ENCODE peak calls at places on chromosomes 5 and 9, in four cellular contexts. W is AG04450, D is heart left ventricle, F is lower lobe of right lung. E is an unnamed sample.
A peak's percentile ranks its signal among the peaks of the same experiment; 100 is the strongest.

GRCh38 chr9:96858018-96858573 is 3.8 kb upstream of the ZNF782 start:
- DNase-seq in W (no peak), D (no peak), F (no peak), E (no peak)

GRCh38 chr9:84235516-84235915 is 105.0 kb downstream of the SLC28A3 start:
- DNase-seq in W (no peak), D (no peak), F (no peak), E (no peak)

GRCh38 chr9:27373851-27374250 is 76.9 kb upstream of the EQTN start:
- DNase-seq in W (no peak), D (no peak), F (no peak), E (no peak)

GRCh38 chr5:8458038-8458383 is 589.1 kb downstream of the MTRR start:
- DNase-seq in W (no peak), D (no peak), F (no peak), E (no peak)

GRCh38 chr5:28542968-28543367 is 1504.6 kb upstream of the CDH9 start:
- DNase-seq in W (no peak), D (no peak), F (no peak), E (no peak)

GRCh38 chr5:140607031-140607430 is 25.9 kb downstream of the CD14 start:
- DNase-seq in W (no peak), D (no peak), F (no peak), E (no peak)

GRCh38 chr5:26578002-26578401 is 460.4 kb downstream of the CDH9 start:
- DNase-seq in W (no peak), D (no peak), F (no peak), E (no peak)

GRCh38 chr9:20538092-20538491 is 84.2 kb downstream of the MLLT3 start:
- DNase-seq in W (no peak), D (no peak), F (no peak), E (no peak)

GRCh38 chr9:121718501-121718900 is 67.1 kb downstream of the DAB2IP start:
- DNase-seq in W (no peak), D (no peak), F (no peak), E (no peak)

GRCh38 chr5:132484386-132484715 is 6.2 kb downstream of the IRF1 start:
- DNase-seq in W (no peak), D (no peak), F (no peak), E (no peak)

GRCh38 chr5:143051244-143052058 is 281.3 kb downstream of the ARHGAP26 start:
- DNase-seq in W (peak; percentile 61), D (peak; percentile 38), F (no peak), E (peak; percentile 62)

GRCh38 chr9:129141066-129142041 is 30.1 kb downstream of the PTPA start:
- DNase-seq in W (peak; percentile 80), D (peak; percentile 60), F (no peak), E (peak; percentile 76)

GRCh38 chr5:553874-554273 is 29.6 kb upstream of the SLC9A3 start:
- DNase-seq in W (no peak), D (no peak), F (no peak), E (no peak)

GRCh38 chr5:113170707-113171106 is 194.1 kb downstream of the DCP2 start:
- DNase-seq in W (peak; percentile 24), D (no peak), F (no peak), E (no peak)

GRCh38 chr5:178624626-178625546 is 2.0 kb downstream of the CLK4 start:
- DNase-seq in W (no peak), D (no peak), F (no peak), E (peak; percentile 7)

GRCh38 chr5:124746252-124746915 is at the start of gene ZNF608:
- DNase-seq in W (no peak), D (no peak), F (no peak), E (peak; percentile 36)

GRCh38 chr9:133717113-133718031 is 20.8 kb downstream of the SARDH start:
- DNase-seq in W (no peak), D (no peak), F (no peak), E (no peak)

GRCh38 chr9:1837453-1838084 is 177.6 kb upstream of the SMARCA2 start:
- DNase-seq in W (no peak), D (no peak), F (no peak), E (peak; percentile 87)

GRCh38 chr5:149439899-149440655 is 61.0 kb upstream of the IL17B start:
- DNase-seq in W (no peak), D (no peak), F (no peak), E (no peak)

GRCh38 chr5:56003179-56003578 is 8.4 kb upstream of the IL6ST start:
- DNase-seq in W (no peak), D (no peak), F (no peak), E (no peak)

GRCh38 chr5:141605523-141606277 is 13.1 kb downstream of the DIAPH1 start:
- DNase-seq in W (no peak), D (peak; percentile 46), F (peak; percentile 59), E (peak; percentile 93)

GRCh38 chr5:107670028-107670926 is 460 bp downstream of the EFNA5 start:
- DNase-seq in W (no peak), D (peak; percentile 43), F (peak; percentile 51), E (peak; percentile 78)

GRCh38 chr5:473344-474192 is 30.6 kb downstream of the EXOC3 start:
- DNase-seq in W (no peak), D (peak; percentile 25), F (peak; percentile 61), E (peak; percentile 41)

GRCh38 chr5:133746834-133747233 is 134.5 kb upstream of the FSTL4 start:
- DNase-seq in W (no peak), D (no peak), F (no peak), E (peak; percentile 36)

GRCh38 chr5:158658439-158659230 is 441.1 kb downstream of the EBF1 start:
- DNase-seq in W (no peak), D (no peak), F (no peak), E (no peak)

GRCh38 chr5:73894860-73895259 is 268.9 kb downstream of the ARHGEF28 start:
- DNase-seq in W (no peak), D (no peak), F (no peak), E (no peak)

GRCh38 chr9:127075592-127076380 is 46.6 kb downstream of the ANGPTL2 start:
- DNase-seq in W (no peak), D (no peak), F (no peak), E (no peak)

GRCh38 chr5:27875148-27875547 is 836.8 kb upstream of the CDH9 start:
- DNase-seq in W (no peak), D (no peak), F (no peak), E (no peak)

GRCh38 chr9:114086009-114086408 is 7.9 kb upstream of the AMBP start:
- DNase-seq in W (no peak), D (no peak), F (no peak), E (no peak)

GRCh38 chr5:122499617-122500016 is 187.6 kb downstream of the SNCAIP start:
- DNase-seq in W (no peak), D (no peak), F (no peak), E (no peak)

GRCh38 chr5:19891658-19892057 is 96.3 kb downstream of the CDH18 start:
- DNase-seq in W (peak; percentile 21), D (no peak), F (no peak), E (no peak)

GRCh38 chr5:36950586-36951457 is 74.3 kb downstream of the NIPBL start:
- DNase-seq in W (peak; percentile 15), D (no peak), F (no peak), E (no peak)

GRCh38 chr5:36948650-36949049 is 72.1 kb downstream of the NIPBL start:
- DNase-seq in W (no peak), D (no peak), F (no peak), E (no peak)

GRCh38 chr5:36948041-36948440 is 71.5 kb downstream of the NIPBL start:
- DNase-seq in W (peak; percentile 37), D (no peak), F (no peak), E (no peak)

GRCh38 chr5:36949593-36949992 is 73.0 kb downstream of the NIPBL start:
- DNase-seq in W (no peak), D (no peak), F (no peak), E (no peak)

DNA sequence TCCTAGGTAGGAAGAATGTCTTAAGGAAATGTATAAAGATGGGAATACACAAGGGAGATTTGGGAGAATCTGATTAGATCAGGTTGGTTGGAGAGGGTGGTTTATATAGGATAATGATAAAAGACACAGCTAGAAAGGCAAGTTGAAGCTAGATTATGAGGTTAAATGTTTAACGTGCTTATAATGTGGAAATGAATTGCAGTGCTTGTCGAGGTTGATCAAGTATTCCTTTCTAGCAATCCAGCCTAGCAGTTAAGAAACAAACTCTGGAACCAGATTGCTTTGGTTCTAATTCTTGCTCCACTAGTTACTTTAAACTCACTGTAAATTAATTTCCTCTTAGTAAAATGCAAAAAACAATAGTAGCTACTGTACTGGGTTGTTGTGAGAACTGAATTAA is 76.5 kb downstream of the NIPBL start:
- DNase-seq in W (no peak), D (no peak), F (no peak), E (no peak)
- TF ChIP-seq CTCF in W (no peak), D (no peak), F (no peak), E (no peak)

GRCh38 chr5:139385061-139385889 is 2.2 kb upstream of the SLC23A1 start:
- DNase-seq in W (no peak), D (peak; percentile 25), F (no peak), E (peak; percentile 50)
- H3K4me3 ChIP-seq in W (no peak overlapping the region), D (peak overlapping the region; percentile 52), F (peak overlapping the region; percentile 54), E (peak overlapping the region; percentile 29)

DNA sequence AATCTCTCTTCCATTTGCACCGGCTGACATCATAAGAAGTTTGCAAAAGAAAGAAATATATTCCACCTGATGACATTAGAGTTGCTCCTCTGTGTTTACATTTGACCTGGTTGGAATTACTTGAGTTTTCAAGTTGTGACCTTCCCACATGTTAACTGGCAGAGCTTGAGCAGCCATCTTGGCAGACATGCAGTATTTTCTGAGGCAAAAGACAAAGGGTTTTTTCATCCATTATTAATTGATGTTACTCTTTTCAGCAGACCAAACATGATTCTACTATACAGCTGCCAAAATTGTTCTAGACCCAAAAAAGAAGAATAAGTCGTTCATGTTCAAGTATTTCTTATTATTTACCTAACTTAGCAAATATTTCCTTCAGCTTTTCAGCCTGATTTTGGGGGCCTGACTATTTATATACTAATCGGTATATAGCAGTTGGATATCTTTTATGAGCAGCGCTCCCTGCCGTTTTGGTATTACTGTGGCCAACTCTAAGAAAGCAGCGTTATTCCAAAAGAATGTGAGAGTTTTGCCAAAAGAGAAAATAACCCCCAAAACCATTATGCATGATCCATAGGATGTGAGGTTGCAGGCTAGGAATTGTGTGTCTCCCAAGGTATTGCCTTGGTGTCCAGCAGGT is 212.9 kb downstream of the PBX3 start:
- DNase-seq in W (no peak), D (no peak), F (no peak), E (no peak)
- TF ChIP-seq CTCF in W (no peak), D (no peak), F (no peak), E (no peak)

GRCh38 chr5:38657020-38657419 is 100.6 kb upstream of the LIFR start:
- DNase-seq in W (no peak), D (no peak), F (no peak), E (no peak)

GRCh38 chr5:38662088-38662487 is 105.6 kb upstream of the LIFR start:
- DNase-seq in W (no peak), D (no peak), F (no peak), E (no peak)

GRCh38 chr5:38663276-38663675 is 106.8 kb upstream of the LIFR start:
- DNase-seq in W (no peak), D (no peak), F (no peak), E (no peak)

GRCh38 chr5:38655691-38656090 is 99.2 kb upstream of the LIFR start:
- DNase-seq in W (no peak), D (no peak), F (no peak), E (no peak)

DNA sequence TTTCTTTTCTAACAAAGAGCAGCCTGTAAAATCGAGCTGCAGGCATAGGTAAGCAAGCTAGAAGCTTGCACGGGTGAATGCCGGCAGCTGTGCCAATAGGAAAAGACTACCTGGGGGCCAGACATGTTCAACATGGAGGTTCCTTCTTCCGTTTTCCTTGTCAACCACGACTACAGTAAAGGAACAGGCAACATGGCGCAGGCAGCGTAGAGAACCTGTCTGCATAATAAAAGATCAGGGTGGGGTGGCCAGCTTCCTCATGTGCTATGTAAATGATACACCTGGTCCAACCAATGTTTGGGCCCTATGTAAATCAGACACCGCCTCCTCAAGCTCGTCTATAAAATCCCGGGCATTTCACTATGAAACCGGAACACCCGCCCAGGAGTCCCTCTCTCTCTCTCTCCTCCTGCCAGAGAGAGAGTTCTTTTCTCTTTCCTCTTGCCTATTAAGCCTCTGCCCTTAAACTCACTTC is 103.8 kb upstream of the LIFR start:
- DNase-seq in W (no peak), D (peak; percentile 63), F (no peak), E (no peak)
- H3K4me3 ChIP-seq in W (no peak overlapping the region), D (peak overlapping the region; percentile 41), F (no peak overlapping the region), E (no peak overlapping the region)